ENCODE peak calls at places on chromosome 7, in four cellular contexts. Z is GM23248; Y is CD4-positive, CD25-positive, alpha-beta regulatory T cell; W is colonic mucosa. J is an unnamed sample.

GRCh38 chr7:134710511-134710853 is 63.8 kb downstream of the BPGM start:
- DNase-seq in Z (no peak), Y (no peak), W (no peak), J (no peak)

GRCh38 chr7:140441519-140441918 is 37.7 kb downstream of the RAB19 start:
- DNase-seq in Z (no peak), Y (no peak), W (no peak), J (no peak)

GRCh38 chr7:36746347-36746746 is 22.1 kb upstream of the AOAH start:
- DNase-seq in Z (no peak), Y (no peak), W (no peak), J (no peak)

GRCh38 chr7:47333959-47334358 is 248.0 kb downstream of the TNS3 start:
- DNase-seq in Z (no peak), Y (no peak), W (no peak), J (peak)

GRCh38 chr7:132776105-132776504 is 199.8 kb upstream of the PLXNA4 start:
- DNase-seq in Z (no peak), Y (no peak), W (no peak), J (no peak)

GRCh38 chr7:112744818-112745217 is 45.4 kb downstream of the TMEM168 start:
- DNase-seq in Z (peak), Y (no peak), W (no peak), J (no peak)

GRCh38 chr7:137402535-137403258 is 59.2 kb upstream of the PTN start:
- DNase-seq in Z (no peak), Y (no peak), W (no peak), J (no peak)

GRCh38 chr7:112207106-112207592 is 654 bp downstream of the ZNF277 start:
- DNase-seq in Z (no peak), Y (peak), W (peak), J (no peak)

GRCh38 chr7:380226-380550 is 90.2 kb downstream of the FOXL3 start:
- DNase-seq in Z (no peak), Y (no peak), W (no peak), J (peak)

GRCh38 chr7:131625817-131626372 is 69.5 kb upstream of the PODXL start:
- DNase-seq in Z (peak), Y (no peak), W (no peak), J (peak)

GRCh38 chr7:48182736-48183369 is 11.6 kb downstream of the ABCA13 start:
- DNase-seq in Z (peak), Y (no peak), W (no peak), J (no peak)

GRCh38 chr7:128892521-128893250 is 17.8 kb downstream of the KCP start:
- DNase-seq in Z (no peak), Y (no peak), W (no peak), J (no peak)

GRCh38 chr7:153696242-153696641 is 356.0 kb upstream of the DPP6 start:
- DNase-seq in Z (no peak), Y (no peak), W (no peak), J (peak)

GRCh38 chr7:55545496-55545895 is 26.8 kb downstream of the VOPP1 start:
- DNase-seq in Z (peak), Y (no peak), W (no peak), J (peak)

GRCh38 chr7:139822855-139823254 is 6.2 kb upstream of the TBXAS1 start:
- DNase-seq in Z (no peak), Y (no peak), W (no peak), J (no peak)

GRCh38 chr7:142714375-142714774 is 34.9 kb upstream of the PRSS1 start:
- DNase-seq in Z (no peak), Y (peak), W (no peak), J (no peak)

GRCh38 chr7:100827330-100828226 is at the start of gene EPHB4:
- DNase-seq in Z (peak), Y (no peak), W (peak), J (peak)

GRCh38 chr7:55438765-55439525 is 73.8 kb downstream of the LANCL2 start:
- DNase-seq in Z (peak), Y (no peak), W (peak), J (no peak)

GRCh38 chr7:15801565-15801964 is 115.1 kb upstream of the MEOX2 start:
- DNase-seq in Z (peak), Y (no peak), W (no peak), J (no peak)

GRCh38 chr7:51019231-51019844 is 236.6 kb upstream of the GRB10 start:
- DNase-seq in Z (peak), Y (no peak), W (no peak), J (no peak)

GRCh38 chr7:8121243-8121642 is 140.7 kb downstream of the ICA1 start:
- DNase-seq in Z (peak), Y (no peak), W (no peak), J (no peak)

GRCh38 chr7:92276486-92276885 is 30.7 kb downstream of the ANKIB1 start:
- DNase-seq in Z (no peak), Y (no peak), W (no peak), J (no peak)

GRCh38 chr7:135512135-135512887 is 2.4 kb upstream of the CNOT4 start:
- DNase-seq in Z (peak), Y (peak), W (peak), J (no peak)

GRCh38 chr7:117085769-117086463 is 132.6 kb downstream of the ST7 start:
- DNase-seq in Z (peak), Y (no peak), W (no peak), J (no peak)

GRCh38 chr7:87113077-87113476 is 39.2 kb upstream of the DMTF1 start:
- DNase-seq in Z (peak), Y (no peak), W (no peak), J (no peak)

GRCh38 chr7:31495653-31496052 is 18.2 kb upstream of the ITPRID1 start:
- DNase-seq in Z (no peak), Y (no peak), W (no peak), J (peak)

GRCh38 chr7:123615344-123615743 is 13.7 kb downstream of the ASB15 start:
- DNase-seq in Z (peak), Y (no peak), W (no peak), J (no peak)

GRCh38 chr7:27166475-27167169 is 1.3 kb upstream of the HOXA9 start:
- DNase-seq in Z (peak), Y (no peak), W (no peak), J (peak)
- H3K4me3 ChIP-seq in Z (peak), Y (no peak), W (peak), J (no peak)

DNA sequence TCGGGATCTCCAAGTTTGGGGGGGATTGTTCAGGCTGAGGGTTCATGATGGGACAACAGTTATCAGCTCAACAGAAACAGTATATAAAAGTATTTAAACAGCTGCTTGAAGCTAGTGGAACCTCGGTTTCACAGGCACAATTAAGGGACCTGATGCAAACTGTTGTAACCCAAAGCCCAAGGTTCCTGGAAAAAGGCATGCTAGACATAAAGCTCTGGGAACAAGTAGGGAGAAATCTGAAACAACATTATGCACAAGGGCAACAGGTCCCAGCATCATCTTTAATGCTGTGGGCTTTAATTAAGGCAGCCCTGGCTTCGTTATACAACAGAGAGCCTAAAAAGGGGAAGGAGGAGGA is 83.3 kb upstream of the GPR22 start:
- DNase-seq in Z (no peak), Y (no peak), W (no peak), J (no peak)
- H3K4me3 ChIP-seq in Z (no peak), Y (no peak), W (no peak), J (no peak)

DNA sequence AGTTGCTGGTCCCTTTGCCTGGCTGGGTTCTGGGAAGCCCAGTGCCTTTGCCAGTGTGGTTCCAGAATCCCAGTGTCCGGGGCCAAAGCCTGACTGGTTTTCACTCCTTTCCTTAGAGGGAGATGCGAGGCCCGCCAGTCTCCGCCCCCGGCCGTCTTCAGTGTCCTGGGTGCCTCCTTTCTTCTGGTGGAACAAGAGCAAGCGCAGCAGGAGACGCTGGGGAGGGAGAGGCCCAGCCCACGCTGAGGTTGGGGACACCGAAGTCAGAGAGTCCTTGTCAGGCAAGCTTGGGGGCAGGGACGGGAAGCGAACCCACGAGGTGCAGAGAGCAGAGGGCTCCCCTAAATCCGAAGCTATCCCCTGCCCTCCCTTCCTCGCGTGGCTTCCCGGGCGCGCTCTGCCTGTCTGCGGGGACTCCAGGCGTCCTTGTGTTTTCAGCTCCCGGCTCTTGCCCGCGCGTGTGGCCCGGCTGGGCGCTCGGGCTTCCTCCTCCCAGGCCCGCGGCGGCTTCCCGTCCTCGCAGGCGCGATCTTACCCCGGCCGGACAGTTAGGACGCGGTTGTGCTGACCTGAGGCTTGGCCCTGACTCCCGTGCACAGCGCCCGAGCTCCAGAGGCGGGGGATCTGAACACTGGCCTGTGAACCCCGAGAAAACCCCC is 60.6 kb upstream of the UBE3C start:
- DNase-seq in Z (peak), Y (no peak), W (no peak), J (peak)
- H3K4me3 ChIP-seq in Z (peak), Y (no peak), W (no peak), J (peak)

GRCh38 chr7:23469150-23469960 is 936 bp downstream of the IGF2BP3 start:
- DNase-seq in Z (peak), Y (peak), W (no peak), J (peak)
- H3K4me3 ChIP-seq in Z (peak), Y (no peak), W (peak), J (peak)

GRCh38 chr7:40393660-40394059 is 258.9 kb downstream of the SUGCT start:
- DNase-seq in Z (no peak), Y (no peak), W (no peak), J (no peak)
- H3K4me3 ChIP-seq in Z (no peak), Y (no peak), W (no peak), J (no peak)

GRCh38 chr7:77327932-77328628 is 88.1 kb downstream of the GSAP start:
- DNase-seq in Z (peak), Y (peak), W (no peak), J (no peak)
- H3K4me3 ChIP-seq in Z (no peak), Y (no peak), W (no peak), J (no peak)

DNA sequence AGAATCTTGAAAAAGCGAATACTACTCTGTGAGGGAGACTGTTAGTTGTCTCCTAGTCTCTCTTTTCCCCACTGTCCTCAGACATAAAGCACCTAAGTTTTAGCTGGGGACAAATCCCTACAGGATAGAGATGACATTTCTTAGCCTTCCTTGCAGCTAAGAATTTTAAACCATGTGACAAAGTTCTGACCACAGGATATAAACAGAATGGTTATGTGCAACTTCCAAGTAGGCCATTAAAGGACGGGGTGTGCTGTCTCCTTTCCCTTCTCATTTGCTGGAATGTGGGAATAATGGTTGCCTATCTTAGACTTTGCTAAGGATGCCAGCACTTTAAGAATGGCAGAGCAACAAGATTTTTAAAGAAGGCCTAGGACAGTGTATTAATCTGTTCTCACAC is 74.9 kb upstream of the PRPS1L1 start:
- DNase-seq in Z (no peak), Y (no peak), W (no peak), J (no peak)
- H3K4me3 ChIP-seq in Z (no peak), Y (no peak), W (no peak), J (no peak)

J was measured in endodermal cell.